ENCODE peak calls at places on chromosomes 4 and X, in ten cellular contexts. X is glutamatergic neuron, M is A549, T is GM20000, C is ovary, D is endothelial cell, A is MM.1S, F is nephron progenitor cell, Z is activated B cell treated with CpG ODN at 0.5 μM for 24 hours, S is heart left ventricle. H is an unnamed sample.

GRCh38 chr4:71235321-71236206 is 103.3 kb upstream of the SLC4A4 start:
- DNase-seq in X (no peak), M (no peak), C (no peak), D (no peak), S (peak), Z (no peak), T (no peak), A (no peak), F (no peak), H (no peak)

GRCh38 chrX:4550018-4550417 is 836.6 kb upstream of the PRKX start:
- DNase-seq in D (no peak), F (no peak), X (no peak), C (no peak), Z (no peak), A (no peak), M (no peak), T (no peak), S (no peak), H (no peak)

GRCh38 chr4:107835409-107835808 is 10.7 kb downstream of the SGMS2 start:
- DNase-seq in T (no peak), C (no peak), F (no peak), D (no peak), S (no peak), X (no peak), M (no peak), A (no peak), Z (no peak), H (no peak)

GRCh38 chr4:4486969-4487368 is 54.9 kb downstream of the STX18 start:
- DNase-seq in F (no peak), S (no peak), T (no peak), A (no peak), Z (no peak), M (no peak), X (no peak), D (no peak), C (no peak), H (no peak)

GRCh38 chrX:48540480-48540879 is 966 bp downstream of the TBC1D25 start:
- DNase-seq in Z (no peak), A (peak), X (no peak), C (no peak), F (no peak), M (no peak), S (no peak), D (no peak), T (no peak), H (no peak)

GRCh38 chrX:15644560-15644872 is 20.1 kb downstream of the CLTRN start:
- DNase-seq in T (no peak), D (no peak), A (no peak), S (no peak), X (no peak), Z (no peak), M (no peak), F (no peak), C (no peak), H (no peak)

GRCh38 chr4:94334962-94335361 is 7.7 kb downstream of the HPGDS start:
- DNase-seq in A (no peak), M (no peak), Z (no peak), S (no peak), C (no peak), T (no peak), D (no peak), F (no peak), X (no peak), H (no peak)

GRCh38 chr4:76688737-76689078 is 209.2 kb downstream of the SOWAHB start:
- DNase-seq in S (no peak), D (no peak), X (no peak), A (peak), F (no peak), Z (no peak), T (peak), M (no peak), C (no peak), H (no peak)

GRCh38 chr4:94519925-94520789 is 68.4 kb downstream of the PDLIM5 start:
- DNase-seq in D (no peak), F (no peak), C (no peak), M (no peak), T (no peak), X (no peak), A (no peak), Z (no peak), S (no peak), H (no peak)

GRCh38 chr4:76296421-76296820 is 10.1 kb upstream of the STBD1 start:
- DNase-seq in X (no peak), D (no peak), Z (no peak), C (no peak), T (no peak), F (no peak), M (no peak), A (no peak), S (no peak), H (no peak)

GRCh38 chr4:97582890-97583289 is 560.4 kb downstream of the STPG2 start:
- DNase-seq in S (no peak), C (no peak), M (no peak), X (no peak), A (no peak), D (no peak), F (no peak), Z (no peak), T (no peak), H (no peak)

GRCh38 chr4:125703443-125703842 is 388.7 kb downstream of the FAT4 start:
- DNase-seq in S (no peak), T (no peak), A (no peak), F (no peak), X (no peak), D (no peak), C (no peak), M (no peak), Z (no peak), H (no peak)

GRCh38 chr4:173509031-173510001 is 20.7 kb downstream of the HAND2 start:
- DNase-seq in D (no peak), Z (no peak), X (peak), M (no peak), C (peak), T (peak), S (peak), A (no peak), F (peak), H (peak)

GRCh38 chr4:151304226-151304625 is 21.2 kb downstream of the SH3D19 start:
- DNase-seq in F (no peak), D (no peak), C (no peak), X (no peak), A (no peak), Z (no peak), M (no peak), S (no peak), T (no peak), H (no peak)

GRCh38 chr4:575281-576141 is 584 bp downstream of the TMEM271 start:
- DNase-seq in S (no peak), X (peak), C (no peak), D (peak), F (peak), A (no peak), T (peak), Z (no peak), M (no peak), H (no peak)

GRCh38 chr4:189090174-189090814 is 850.4 kb upstream of the FRG1 start:
- DNase-seq in A (no peak), F (peak), D (peak), T (no peak), S (no peak), X (peak), C (no peak), M (peak), Z (no peak), H (no peak)

GRCh38 chrX:52031371-52031770 is 37.6 kb downstream of the MAGED4B start:
- DNase-seq in Z (no peak), A (no peak), T (no peak), M (no peak), X (no peak), F (no peak), S (no peak), D (no peak), C (no peak), H (no peak)

GRCh38 chr4:181637186-181638105 is 605.8 kb upstream of the TENM3 start:
- DNase-seq in A (no peak), D (no peak), Z (no peak), T (no peak), C (no peak), F (no peak), M (no peak), X (no peak), S (no peak), H (no peak)

GRCh38 chr4:180057891-180058643 is 2185.1 kb upstream of the TENM3 start:
- DNase-seq in C (no peak), S (peak), A (peak), D (peak), T (peak), M (peak), Z (no peak), F (peak), X (peak), H (peak)

GRCh38 chr4:83191026-83191425 is 76.5 kb upstream of the PLAC8 start:
- DNase-seq in X (no peak), Z (no peak), D (no peak), F (no peak), T (no peak), M (no peak), C (no peak), A (no peak), S (no peak), H (no peak)

GRCh38 chr4:107255596-107255995 is 219.5 kb upstream of the DKK2 start:
- DNase-seq in D (no peak), Z (no peak), C (no peak), M (no peak), S (no peak), A (no peak), T (no peak), X (no peak), F (no peak), H (no peak)

GRCh38 chrX:129606918-129607317 is 47.8 kb downstream of the APLN start:
- DNase-seq in Z (no peak), D (peak), A (peak), T (peak), C (peak), X (peak), M (peak), S (peak), F (peak), H (no peak)

GRCh38 chrX:116499780-116500179 is 37.0 kb upstream of the CT83 start:
- DNase-seq in M (no peak), S (no peak), Z (no peak), D (no peak), X (no peak), F (no peak), C (no peak), A (no peak), T (no peak), H (no peak)

GRCh38 chrX:8868906-8869305 is 67.7 kb upstream of the FAM9A start:
- DNase-seq in T (no peak), Z (no peak), D (no peak), F (no peak), M (no peak), C (no peak), X (no peak), S (no peak), A (no peak), H (no peak)

GRCh38 chr4:108796173-108796572 is 33.3 kb upstream of the ETNPPL start:
- DNase-seq in S (no peak), D (no peak), T (no peak), C (no peak), X (no peak), F (no peak), Z (no peak), A (no peak), M (no peak), H (no peak)

GRCh38 chrX:12984629-12985303 is 9.9 kb downstream of the TMSB4X start:
- DNase-seq in Z (no peak), C (no peak), S (no peak), F (no peak), T (no peak), M (peak), D (no peak), A (no peak), X (no peak), H (no peak)

GRCh38 chrX:25079020-25079419 is 63.3 kb upstream of the ARX start:
- DNase-seq in Z (no peak), C (no peak), M (no peak), F (no peak), A (no peak), T (no peak), S (no peak), D (no peak), X (no peak), H (no peak)

GRCh38 chrX:38212246-38212645 is 8.4 kb downstream of the SRPX start:
- DNase-seq in S (no peak), Z (no peak), F (no peak), D (no peak), A (no peak), C (no peak), X (no peak), M (no peak), T (no peak), H (no peak)

GRCh38 chr4:89992744-89993143 is 98.1 kb downstream of the MMRN1 start:
- DNase-seq in C (no peak), A (no peak), M (no peak), S (no peak), T (no peak), D (no peak), Z (no peak), F (no peak), X (no peak), H (no peak)

GRCh38 chrX:1215123-1215823 is 2.8 kb upstream of the CRLF2 start:
- DNase-seq in Z (no peak), X (no peak), T (peak), A (peak), C (no peak), S (no peak), D (no peak), M (no peak), F (no peak), H (no peak)

GRCh38 chr4:26916195-26916594 is 55.6 kb downstream of the STIM2 start:
- DNase-seq in S (no peak), X (no peak), A (no peak), T (no peak), C (no peak), M (no peak), Z (no peak), F (no peak), D (no peak), H (no peak)

GRCh38 chr4:147787204-147787603 is 55.3 kb downstream of the ARHGAP10 start:
- DNase-seq in A (no peak), M (no peak), S (no peak), C (no peak), T (no peak), F (no peak), Z (no peak), D (no peak), X (no peak), H (no peak)

GRCh38 chr4:173490817-173491518 is 39.1 kb downstream of the HAND2 start:
- DNase-seq in T (no peak), Z (no peak), A (no peak), M (no peak), S (no peak), F (no peak), X (no peak), D (no peak), C (no peak), H (no peak)

GRCh38 chr4:119212964-119213606 is 572 bp downstream of the USP53 start:
- DNase-seq in S (peak), A (peak), X (peak), C (peak), T (peak), F (peak), D (peak), Z (peak), M (peak), H (peak)

GRCh38 chr4:181517521-181517920 is 725.7 kb upstream of the TENM3 start:
- DNase-seq in D (no peak), C (no peak), A (no peak), S (no peak), F (no peak), M (no peak), T (no peak), X (no peak), Z (no peak), H (no peak)

GRCh38 chr4:80229128-80229527 is 31.8 kb downstream of the PRDM8 start:
- DNase-seq in A (no peak), Z (no peak), F (no peak), D (no peak), S (no peak), X (no peak), M (no peak), T (no peak), C (no peak), H (no peak)

DNA sequence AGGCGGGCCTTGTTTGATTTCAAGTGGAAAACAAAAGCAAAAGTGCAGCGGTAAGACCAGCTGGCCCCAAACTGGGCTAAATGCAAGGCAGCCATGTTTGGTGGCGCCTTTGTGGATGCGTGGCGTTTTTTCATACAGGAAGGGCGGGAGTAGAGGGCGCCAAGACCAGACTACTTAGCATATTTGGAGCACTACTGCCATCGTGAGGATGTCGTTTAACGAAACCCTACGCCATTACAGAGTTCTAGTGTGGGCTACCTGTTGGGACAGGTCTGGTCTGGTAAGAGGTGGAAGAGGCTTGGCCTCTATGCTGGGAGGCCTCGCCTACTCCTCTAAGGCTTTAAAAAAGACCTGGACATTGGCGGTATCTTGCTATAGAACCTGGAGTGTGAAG is 230.7 kb upstream of the STK26 start:
- DNase-seq in M (peak), D (no peak), S (peak), F (no peak), T (no peak), C (peak), Z (no peak), X (no peak), A (peak), H (no peak)
- TF ChIP-seq CTCF in M (peak), D (no peak), S (peak), F (no peak), T (no peak), C (peak), Z (no peak), X (no peak), A (peak), H (no peak)

GRCh38 chr4:41934813-41935651 is at the start of gene TMEM33:
- DNase-seq in T (peak), S (peak), D (peak), M (peak), C (peak), Z (peak), A (peak), X (peak), F (peak), H (peak)
- TF ChIP-seq CTCF in T (no peak), S (peak), D (no peak), M (no peak), C (no peak), Z (no peak), A (no peak), X (no peak), F (no peak), H (peak)

DNA sequence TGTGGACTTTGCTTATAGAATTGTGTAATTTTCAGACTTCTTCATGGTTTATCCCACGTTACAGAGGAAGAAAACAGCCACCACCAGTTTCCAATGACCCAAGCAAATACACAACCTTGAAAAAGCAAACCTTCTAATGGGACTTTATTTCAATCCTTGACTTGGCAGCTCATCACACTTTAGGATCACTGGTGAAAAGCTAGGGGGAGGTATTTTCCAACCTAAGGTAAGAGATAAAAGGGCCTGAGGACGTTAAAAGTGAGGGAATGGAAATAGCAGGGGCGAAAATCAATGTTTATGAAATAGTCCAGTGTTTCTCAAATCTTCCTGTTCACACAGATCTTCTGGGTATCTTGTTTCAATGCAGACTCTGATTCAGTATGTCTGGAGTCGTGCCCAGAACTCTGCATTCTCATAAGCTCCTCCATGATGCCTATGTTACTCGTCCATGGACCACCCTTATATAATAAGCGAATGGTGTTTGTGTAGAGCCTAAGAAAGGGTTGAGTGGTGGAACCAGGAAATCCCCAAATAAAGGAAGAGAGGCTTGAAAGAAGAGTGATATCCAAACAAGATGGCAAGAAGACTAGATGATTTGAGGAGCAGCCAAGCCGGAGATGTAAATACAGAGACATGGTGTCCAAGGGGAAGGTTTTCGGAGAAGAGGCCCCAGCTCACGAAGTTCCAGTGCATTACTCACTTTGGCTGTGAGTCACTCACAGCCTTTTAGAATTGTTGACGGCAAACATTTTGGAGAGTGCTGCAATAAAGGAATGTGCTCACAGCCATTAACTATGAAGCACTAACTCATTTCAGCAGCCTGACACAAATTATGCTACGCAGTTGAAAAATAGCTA is 215.6 kb upstream of the PPARGC1A start:
- DNase-seq in Z (no peak), D (no peak), S (no peak), F (no peak), A (no peak), X (no peak), T (no peak), C (no peak), M (peak), H (no peak)
- TF ChIP-seq CTCF in Z (no peak), D (no peak), S (no peak), F (no peak), A (no peak), X (no peak), T (no peak), C (no peak), M (no peak), H (no peak)

DNA sequence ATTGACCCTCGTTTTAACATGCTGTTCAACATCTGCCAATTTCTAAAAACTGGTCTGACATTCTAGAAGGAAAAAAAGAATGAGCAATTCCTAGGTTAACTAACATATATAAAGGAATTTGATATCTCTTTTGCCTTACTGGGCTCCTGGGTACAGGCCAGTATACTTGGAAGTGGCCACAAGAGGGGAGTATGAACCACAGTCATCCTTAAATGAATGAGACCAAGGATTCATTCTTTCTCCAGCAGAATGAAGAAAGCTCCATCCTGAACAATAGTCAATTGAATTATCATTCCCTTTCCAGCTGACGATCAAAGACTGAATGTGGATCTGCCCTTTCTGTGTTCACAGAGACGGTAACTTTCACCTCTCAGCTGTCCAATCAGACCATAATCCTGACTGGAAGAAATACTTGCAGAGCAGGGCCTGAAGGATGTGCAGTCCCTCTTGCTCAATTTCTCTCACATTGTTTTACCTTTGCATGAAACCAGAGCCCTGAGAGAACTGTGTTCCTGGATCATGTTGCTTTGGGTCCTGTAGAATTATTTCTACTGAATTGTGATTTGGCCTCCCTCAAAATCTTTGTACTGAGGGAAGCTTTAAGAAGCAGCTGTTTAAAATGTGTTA is 14.8 kb upstream of the SPARCL1 start:
- DNase-seq in T (no peak), Z (no peak), A (peak), S (peak), C (no peak), D (peak), F (no peak), X (no peak), M (peak), H (no peak)
- TF ChIP-seq CTCF in T (no peak), Z (no peak), A (peak), S (peak), C (no peak), D (peak), F (peak), X (no peak), M (peak), H (peak)

DNA sequence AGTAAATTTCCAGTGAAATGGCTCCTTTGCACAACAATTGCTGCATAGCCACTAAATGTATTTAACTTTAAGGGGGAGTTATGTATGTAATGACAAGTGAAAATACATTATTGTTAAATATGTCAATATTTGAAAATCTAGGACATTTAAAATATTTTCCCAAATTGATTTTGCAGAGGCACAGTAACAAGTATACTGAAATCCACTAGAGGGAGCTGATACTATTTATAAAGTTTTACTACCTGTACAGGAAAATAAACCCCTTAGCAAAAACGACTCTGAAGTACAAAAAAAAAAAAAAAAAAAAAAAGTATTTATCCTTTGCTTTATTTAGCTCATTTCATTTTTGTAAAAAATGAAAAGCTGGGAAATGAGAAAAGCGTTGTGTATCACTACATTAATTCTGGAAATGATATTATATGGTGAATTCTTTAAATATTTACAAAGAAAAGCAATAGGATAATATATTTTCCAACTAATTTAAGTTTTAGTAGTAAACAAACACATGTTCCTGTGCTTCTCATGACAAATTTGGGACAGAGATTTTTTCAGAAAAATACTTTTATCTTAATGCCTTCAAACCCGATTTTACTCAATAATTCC is 727.7 kb downstream of the DMD start:
- DNase-seq in A (peak), F (no peak), S (no peak), T (peak), D (no peak), Z (no peak), X (no peak), M (no peak), C (no peak), H (no peak)
- TF ChIP-seq CTCF in A (peak), F (peak), S (peak), T (no peak), D (peak), Z (no peak), X (peak), M (no peak), C (no peak), H (peak)

H was measured in type B pancreatic cell.